ENCODE peak calls at places on chromosomes 6 and 20, in eight cellular contexts. One of them, this sample, is unnamed.

GRCh38 chr6:32950449-32950848 is 2.4 kb downstream of the HLA-DMA start:
- DNase-seq in HCT116: no peak
- DNase-seq in SK-N-SH: no peak
- DNase-seq in K562: no peak
- DNase-seq in endothelial cell of umbilical vein: no peak
- DNase-seq in GM12878: no peak
- DNase-seq in HepG2: no peak
- DNase-seq in H1: no peak
- DNase-seq in this sample: no peak

GRCh38 chr20:36872857-36873256 is 3.1 kb upstream of the TLDC2 start:
- DNase-seq in H1: no peak
- DNase-seq in HepG2: no peak
- DNase-seq in endothelial cell of umbilical vein: no peak
- DNase-seq in K562: no peak
- DNase-seq in HCT116: no peak
- DNase-seq in GM12878: no peak
- DNase-seq in SK-N-SH: peak
- DNase-seq in this sample: no peak

GRCh38 chr20:36086767-36087166 is 67.8 kb upstream of the EPB41L1 start:
- DNase-seq in K562: peak
- DNase-seq in HCT116: peak
- DNase-seq in GM12878: no peak
- DNase-seq in HepG2: no peak
- DNase-seq in SK-N-SH: no peak
- DNase-seq in endothelial cell of umbilical vein: no peak
- DNase-seq in H1: no peak
- DNase-seq in this sample: no peak

GRCh38 chr20:25042531-25043498 is 15.1 kb downstream of the ACSS1 start:
- DNase-seq in HCT116: no peak
- DNase-seq in HepG2: no peak
- DNase-seq in endothelial cell of umbilical vein: no peak
- DNase-seq in GM12878: peak
- DNase-seq in H1: no peak
- DNase-seq in K562: no peak
- DNase-seq in SK-N-SH: peak
- DNase-seq in this sample: no peak

GRCh38 chr20:31943052-31943471 is 8.8 kb downstream of the PDRG1 start:
- DNase-seq in HCT116: no peak
- DNase-seq in endothelial cell of umbilical vein: no peak
- DNase-seq in K562: no peak
- DNase-seq in H1: no peak
- DNase-seq in HepG2: no peak
- DNase-seq in GM12878: no peak
- DNase-seq in SK-N-SH: no peak
- DNase-seq in this sample: no peak

GRCh38 chr6:84123186-84123585 is 89.6 kb downstream of the MRAP2 start:
- DNase-seq in H1: no peak
- DNase-seq in K562: no peak
- DNase-seq in HCT116: no peak
- DNase-seq in HepG2: no peak
- DNase-seq in endothelial cell of umbilical vein: no peak
- DNase-seq in GM12878: no peak
- DNase-seq in SK-N-SH: no peak
- DNase-seq in this sample: no peak

GRCh38 chr20:23116301-23117089 is 30.4 kb upstream of the CD93 start:
- DNase-seq in HCT116: no peak
- DNase-seq in GM12878: no peak
- DNase-seq in SK-N-SH: no peak
- DNase-seq in endothelial cell of umbilical vein: no peak
- DNase-seq in HepG2: peak
- DNase-seq in K562: no peak
- DNase-seq in H1: no peak
- DNase-seq in this sample: no peak

GRCh38 chr20:48025661-48026060 is 240.4 kb upstream of the SULF2 start:
- DNase-seq in GM12878: no peak
- DNase-seq in SK-N-SH: no peak
- DNase-seq in H1: no peak
- DNase-seq in endothelial cell of umbilical vein: no peak
- DNase-seq in HCT116: no peak
- DNase-seq in K562: no peak
- DNase-seq in HepG2: no peak
- DNase-seq in this sample: no peak

GRCh38 chr20:7090753-7091310 is 323.3 kb downstream of the BMP2 start:
- DNase-seq in SK-N-SH: no peak
- DNase-seq in K562: no peak
- DNase-seq in HepG2: no peak
- DNase-seq in HCT116: no peak
- DNase-seq in H1: no peak
- DNase-seq in endothelial cell of umbilical vein: no peak
- DNase-seq in GM12878: no peak
- DNase-seq in this sample: no peak

GRCh38 chr20:2102585-2103453 is 1.2 kb downstream of the STK35 start:
- DNase-seq in SK-N-SH: peak
- DNase-seq in GM12878: no peak
- DNase-seq in H1: peak
- DNase-seq in endothelial cell of umbilical vein: peak
- DNase-seq in HCT116: peak
- DNase-seq in K562: peak
- DNase-seq in HepG2: peak
- DNase-seq in this sample: no peak

GRCh38 chr20:47577271-47577670 is 75.6 kb downstream of the NCOA3 start:
- DNase-seq in HCT116: no peak
- DNase-seq in endothelial cell of umbilical vein: no peak
- DNase-seq in H1: no peak
- DNase-seq in K562: no peak
- DNase-seq in HepG2: no peak
- DNase-seq in GM12878: no peak
- DNase-seq in SK-N-SH: no peak
- DNase-seq in this sample: no peak

GRCh38 chr20:50260480-50261221 is 70.0 kb downstream of the CEBPB start:
- DNase-seq in HepG2: no peak
- DNase-seq in SK-N-SH: no peak
- DNase-seq in HCT116: no peak
- DNase-seq in K562: peak
- DNase-seq in GM12878: no peak
- DNase-seq in endothelial cell of umbilical vein: no peak
- DNase-seq in H1: no peak
- DNase-seq in this sample: no peak

GRCh38 chr20:49356676-49357075 is 78.8 kb upstream of the ZNFX1 start:
- DNase-seq in HCT116: no peak
- DNase-seq in endothelial cell of umbilical vein: no peak
- DNase-seq in H1: no peak
- DNase-seq in SK-N-SH: no peak
- DNase-seq in GM12878: no peak
- DNase-seq in K562: no peak
- DNase-seq in HepG2: no peak
- DNase-seq in this sample: no peak

GRCh38 chr6:147821266-147821665 is 312.8 kb downstream of the SAMD5 start:
- DNase-seq in HepG2: no peak
- DNase-seq in K562: no peak
- DNase-seq in SK-N-SH: no peak
- DNase-seq in H1: no peak
- DNase-seq in HCT116: no peak
- DNase-seq in GM12878: no peak
- DNase-seq in endothelial cell of umbilical vein: no peak
- DNase-seq in this sample: no peak

GRCh38 chr6:156193381-156193780 is 583.8 kb upstream of the ARID1B start:
- DNase-seq in GM12878: no peak
- DNase-seq in endothelial cell of umbilical vein: no peak
- DNase-seq in H1: no peak
- DNase-seq in HCT116: no peak
- DNase-seq in K562: no peak
- DNase-seq in SK-N-SH: no peak
- DNase-seq in HepG2: no peak
- DNase-seq in this sample: no peak

GRCh38 chr6:52612336-52613096 is 35.7 kb upstream of the TRAM2 start:
- DNase-seq in HepG2: no peak
- DNase-seq in K562: no peak
- DNase-seq in H1: no peak
- DNase-seq in endothelial cell of umbilical vein: peak
- DNase-seq in SK-N-SH: peak
- DNase-seq in HCT116: no peak
- DNase-seq in GM12878: no peak
- DNase-seq in this sample: no peak

GRCh38 chr6:42313038-42313437 is 95.4 kb upstream of the MRPS10 start:
- DNase-seq in K562: no peak
- DNase-seq in GM12878: no peak
- DNase-seq in HCT116: no peak
- DNase-seq in HepG2: no peak
- DNase-seq in H1: no peak
- DNase-seq in SK-N-SH: no peak
- DNase-seq in endothelial cell of umbilical vein: no peak
- DNase-seq in this sample: no peak

GRCh38 chr20:20712004-20712473 is 405 bp downstream of the RALGAPA2 start:
- DNase-seq in K562: no peak
- DNase-seq in GM12878: no peak
- DNase-seq in endothelial cell of umbilical vein: peak
- DNase-seq in H1: no peak
- DNase-seq in HepG2: peak
- DNase-seq in HCT116: no peak
- DNase-seq in SK-N-SH: no peak
- DNase-seq in this sample: no peak
- H3K9ac ChIP-seq in K562: peak
- H3K9ac ChIP-seq in GM12878: peak
- H3K9ac ChIP-seq in endothelial cell of umbilical vein: peak
- H3K9ac ChIP-seq in H1: peak
- H3K9ac ChIP-seq in HepG2: peak
- H3K9ac ChIP-seq in HCT116: peak
- H3K9ac ChIP-seq in SK-N-SH: peak
- H3K9ac ChIP-seq in this sample: peak

DNA sequence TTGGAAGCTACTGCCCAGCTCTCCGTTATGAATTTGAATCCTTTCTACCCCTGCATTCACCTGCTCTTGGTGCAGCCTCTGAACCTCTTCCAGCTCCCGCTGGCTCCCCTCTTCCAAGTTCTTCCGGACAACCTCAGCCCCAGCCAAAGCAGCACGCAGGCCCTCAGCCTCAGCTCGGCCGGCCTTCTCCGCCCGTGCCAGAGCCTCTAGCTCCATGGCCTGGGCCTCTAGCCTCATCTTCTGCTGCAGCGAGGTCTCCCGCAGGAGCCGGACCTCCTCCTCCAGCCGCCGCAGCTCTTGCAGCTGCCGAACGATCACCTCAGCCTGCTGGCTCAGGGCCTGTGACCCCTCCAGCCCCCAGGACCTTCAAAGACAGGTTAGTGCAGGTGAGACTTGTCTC is 3.2 kb downstream of the CCHCR1 start:
- DNase-seq in HepG2: no peak
- DNase-seq in SK-N-SH: no peak
- DNase-seq in GM12878: no peak
- DNase-seq in K562: no peak
- DNase-seq in H1: no peak
- DNase-seq in endothelial cell of umbilical vein: no peak
- DNase-seq in HCT116: no peak
- DNase-seq in this sample: no peak
- TF ChIP-seq POLR2AphosphoS5 in HepG2: no peak
- TF ChIP-seq POLR2AphosphoS5 in SK-N-SH: no peak
- TF ChIP-seq POLR2AphosphoS5 in GM12878: no peak
- TF ChIP-seq POLR2AphosphoS5 in K562: no peak
- TF ChIP-seq POLR2AphosphoS5 in H1: no peak
- TF ChIP-seq POLR2AphosphoS5 in endothelial cell of umbilical vein: no peak
- TF ChIP-seq POLR2AphosphoS5 in HCT116: no peak
- TF ChIP-seq POLR2AphosphoS5 in this sample: no peak

DNA sequence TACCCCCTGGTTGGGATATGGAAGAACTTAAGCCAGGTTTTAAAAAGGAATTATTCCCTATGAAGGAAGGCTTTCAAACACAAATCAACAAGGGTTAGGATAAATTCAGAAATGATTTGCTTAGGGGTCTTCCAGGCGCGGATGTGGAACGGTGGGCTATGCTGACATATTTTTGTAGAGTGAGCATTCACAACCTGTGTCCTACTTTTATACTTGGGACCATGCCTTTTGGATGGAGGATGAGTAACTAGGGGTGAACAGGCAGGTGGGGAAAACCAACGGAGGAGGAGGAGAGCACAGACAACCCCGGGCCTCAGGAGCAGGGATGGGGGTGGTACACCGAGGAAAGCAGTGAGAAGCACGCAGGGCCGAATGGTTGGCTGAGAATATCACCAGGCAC is 5.9 kb downstream of the MYLK4 start:
- DNase-seq in H1: no peak
- DNase-seq in HCT116: no peak
- DNase-seq in HepG2: no peak
- DNase-seq in GM12878: no peak
- DNase-seq in SK-N-SH: no peak
- DNase-seq in endothelial cell of umbilical vein: no peak
- DNase-seq in K562: no peak
- DNase-seq in this sample: no peak
- H3K27ac ChIP-seq in H1: no peak
- H3K27ac ChIP-seq in HCT116: no peak
- H3K27ac ChIP-seq in HepG2: no peak
- H3K27ac ChIP-seq in GM12878: no peak
- H3K27ac ChIP-seq in SK-N-SH: no peak
- H3K27ac ChIP-seq in endothelial cell of umbilical vein: no peak
- H3K27ac ChIP-seq in K562: no peak
- H3K27ac ChIP-seq in this sample: no peak

GRCh38 chr6:151379933-151380847 is 11.2 kb downstream of the ZBTB2 start:
- DNase-seq in endothelial cell of umbilical vein: no peak
- DNase-seq in H1: no peak
- DNase-seq in HCT116: no peak
- DNase-seq in HepG2: no peak
- DNase-seq in GM12878: no peak
- DNase-seq in K562: no peak
- DNase-seq in SK-N-SH: no peak
- DNase-seq in this sample: no peak

GRCh38 chr6:151381722-151382121 is 9.6 kb downstream of the ZBTB2 start:
- DNase-seq in H1: no peak
- DNase-seq in endothelial cell of umbilical vein: no peak
- DNase-seq in HepG2: no peak
- DNase-seq in SK-N-SH: no peak
- DNase-seq in HCT116: no peak
- DNase-seq in K562: no peak
- DNase-seq in GM12878: no peak
- DNase-seq in this sample: no peak

GRCh38 chr6:151384151-151384550 is 7.2 kb downstream of the ZBTB2 start:
- DNase-seq in H1: no peak
- DNase-seq in HCT116: no peak
- DNase-seq in K562: no peak
- DNase-seq in HepG2: no peak
- DNase-seq in endothelial cell of umbilical vein: no peak
- DNase-seq in SK-N-SH: no peak
- DNase-seq in GM12878: no peak
- DNase-seq in this sample: no peak

GRCh38 chr6:151377095-151377494 is 14.3 kb downstream of the ZBTB2 start:
- DNase-seq in endothelial cell of umbilical vein: no peak
- DNase-seq in HepG2: no peak
- DNase-seq in SK-N-SH: no peak
- DNase-seq in K562: no peak
- DNase-seq in H1: no peak
- DNase-seq in HCT116: no peak
- DNase-seq in GM12878: no peak
- DNase-seq in this sample: no peak

DNA sequence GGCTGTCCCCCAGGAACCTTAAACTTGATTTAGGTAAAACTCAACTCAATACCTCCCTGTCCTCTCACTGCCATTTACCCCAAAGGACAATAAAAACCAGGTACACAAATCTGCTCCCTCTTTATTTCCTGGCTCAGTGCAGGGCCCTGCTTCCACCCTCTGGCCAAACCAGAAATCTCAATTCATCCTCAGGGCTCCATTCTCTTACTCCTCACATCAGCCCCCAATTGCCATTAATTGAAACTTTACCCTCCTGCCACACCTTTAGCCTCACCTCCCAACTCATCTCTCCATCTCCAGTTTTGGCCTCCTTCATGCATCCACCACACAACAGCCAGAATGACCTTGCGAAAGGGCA is 10.5 kb downstream of the ZBTB2 start:
- DNase-seq in SK-N-SH: no peak
- DNase-seq in HCT116: no peak
- DNase-seq in GM12878: no peak
- DNase-seq in K562: no peak
- DNase-seq in HepG2: no peak
- DNase-seq in H1: no peak
- DNase-seq in endothelial cell of umbilical vein: no peak
- DNase-seq in this sample: no peak
- H3K9ac ChIP-seq in SK-N-SH: no peak
- H3K9ac ChIP-seq in HCT116: no peak
- H3K9ac ChIP-seq in GM12878: peak
- H3K9ac ChIP-seq in K562: peak
- H3K9ac ChIP-seq in HepG2: no peak
- H3K9ac ChIP-seq in H1: no peak
- H3K9ac ChIP-seq in endothelial cell of umbilical vein: no peak
- H3K9ac ChIP-seq in this sample: no peak